ENCODE peak calls at places on chromosomes 13 and 19, in four cellular contexts. One of them, this sample, is unnamed.

GRCh38 chr19:15532779-15533521 is 24.6 kb downstream of the CYP4F22 start:
- DNase-seq in activated T-cell treated with anti-CD3 and anti-CD28 coated beads for 1 hour: no peak
- DNase-seq in T-helper 2 cell: no peak
- DNase-seq in T-cell: no peak
- DNase-seq in this sample: no peak

GRCh38 chr19:5691205-5691929 is 1.3 kb downstream of the RPL36 start:
- DNase-seq in activated T-cell treated with anti-CD3 and anti-CD28 coated beads for 1 hour: peak; percentile 26
- DNase-seq in T-helper 2 cell: peak; percentile 52
- DNase-seq in T-cell: peak; percentile 36
- DNase-seq in this sample: no peak

GRCh38 chr13:110242615-110243014 is 64.3 kb downstream of the COL4A1 start:
- DNase-seq in activated T-cell treated with anti-CD3 and anti-CD28 coated beads for 1 hour: no peak
- DNase-seq in T-helper 2 cell: no peak
- DNase-seq in T-cell: no peak
- DNase-seq in this sample: no peak

GRCh38 chr19:14080887-14081796 is 4.4 kb downstream of the C19orf67 start:
- DNase-seq in activated T-cell treated with anti-CD3 and anti-CD28 coated beads for 1 hour: peak; percentile 99
- DNase-seq in T-helper 2 cell: peak; percentile 99
- DNase-seq in T-cell: peak; percentile 98
- DNase-seq in this sample: peak; percentile 99

GRCh38 chr19:14703833-14704232 is 14.0 kb downstream of the ZNF333 start:
- DNase-seq in activated T-cell treated with anti-CD3 and anti-CD28 coated beads for 1 hour: no peak
- DNase-seq in T-helper 2 cell: no peak
- DNase-seq in T-cell: no peak
- DNase-seq in this sample: no peak

GRCh38 chr13:96431044-96431581 is 341.2 kb downstream of the HS6ST3 start:
- DNase-seq in activated T-cell treated with anti-CD3 and anti-CD28 coated beads for 1 hour: no peak
- DNase-seq in T-helper 2 cell: no peak
- DNase-seq in T-cell: no peak
- DNase-seq in this sample: no peak

GRCh38 chr19:58519087-58519354 is 589 bp downstream of the ZBTB45 start:
- DNase-seq in activated T-cell treated with anti-CD3 and anti-CD28 coated beads for 1 hour: peak; percentile 30
- DNase-seq in T-helper 2 cell: peak; percentile 71
- DNase-seq in T-cell: peak; percentile 47
- DNase-seq in this sample: peak; percentile 31

GRCh38 chr13:44474122-44474910 is 100.7 kb downstream of the SERP2 start:
- DNase-seq in activated T-cell treated with anti-CD3 and anti-CD28 coated beads for 1 hour: no peak
- DNase-seq in T-helper 2 cell: no peak
- DNase-seq in T-cell: no peak
- DNase-seq in this sample: no peak

GRCh38 chr19:18666784-18667183 is 16.7 kb upstream of the CRTC1 start:
- DNase-seq in activated T-cell treated with anti-CD3 and anti-CD28 coated beads for 1 hour: no peak
- DNase-seq in T-helper 2 cell: no peak
- DNase-seq in T-cell: no peak
- DNase-seq in this sample: no peak

GRCh38 chr19:1417681-1418493 is 10.5 kb downstream of the DAZAP1 start:
- DNase-seq in activated T-cell treated with anti-CD3 and anti-CD28 coated beads for 1 hour: no peak
- DNase-seq in T-helper 2 cell: no peak
- DNase-seq in T-cell: no peak
- DNase-seq in this sample: no peak

GRCh38 chr13:105925496-105925895 is 610.0 kb downstream of the EFNB2 start:
- DNase-seq in activated T-cell treated with anti-CD3 and anti-CD28 coated beads for 1 hour: no peak
- DNase-seq in T-helper 2 cell: no peak
- DNase-seq in T-cell: no peak
- DNase-seq in this sample: no peak

GRCh38 chr13:99658266-99658991 is 157.2 kb downstream of the TM9SF2 start:
- DNase-seq in activated T-cell treated with anti-CD3 and anti-CD28 coated beads for 1 hour: peak; percentile 39
- DNase-seq in T-helper 2 cell: peak; percentile 80
- DNase-seq in T-cell: peak; percentile 68
- DNase-seq in this sample: peak; percentile 44

GRCh38 chr19:28486934-28487333 is 726.0 kb downstream of the UQCRFS1 start:
- DNase-seq in activated T-cell treated with anti-CD3 and anti-CD28 coated beads for 1 hour: no peak
- DNase-seq in T-helper 2 cell: no peak
- DNase-seq in T-cell: no peak
- DNase-seq in this sample: no peak

GRCh38 chr13:85347251-85347650 is 452.0 kb downstream of the SLITRK6 start:
- DNase-seq in activated T-cell treated with anti-CD3 and anti-CD28 coated beads for 1 hour: no peak
- DNase-seq in T-helper 2 cell: no peak
- DNase-seq in T-cell: no peak
- DNase-seq in this sample: no peak

GRCh38 chr19:35347171-35347929 is at the start of gene FFAR1:
- DNase-seq in activated T-cell treated with anti-CD3 and anti-CD28 coated beads for 1 hour: no peak
- DNase-seq in T-helper 2 cell: peak; percentile 70
- DNase-seq in T-cell: peak; percentile 26
- DNase-seq in this sample: peak; percentile 42